ENCODE peak calls at places on chromosomes 5 and 9, in ten cellular contexts. D, K, C, U, L, F, N, X, H and Z are unnamed samples.

GRCh38 chr5:138339464-138339863 is 1.4 kb downstream of the FAM53C start:
- DNase-seq in D (no peak), K (no peak), C (no peak), U (no peak), L (no peak), F (no peak), N (no peak), X (no peak), H (no peak), Z (peak; percentile 71)

GRCh38 chr9:655875-656274 is 185.6 kb upstream of the DMRT1 start:
- DNase-seq in D (no peak), K (no peak), C (peak; percentile 87), U (no peak), L (no peak), F (no peak), N (peak; percentile 57), X (no peak), H (no peak), Z (peak; percentile 71)

GRCh38 chr5:149383399-149383798 is 4.3 kb upstream of the IL17B start:
- DNase-seq in D (no peak), K (no peak), C (peak; percentile 95), U (no peak), L (no peak), F (no peak), N (peak; percentile 89), X (no peak), H (no peak), Z (no peak)

GRCh38 chr9:5899292-5899691 is 8.6 kb downstream of the MLANA start:
- DNase-seq in D (no peak), K (no peak), C (no peak), U (no peak), L (no peak), F (no peak), N (no peak), X (no peak), H (no peak), Z (peak; percentile 45)

GRCh38 chr5:43152946-43153345 is 32.2 kb downstream of the ZNF131 start:
- DNase-seq in D (no peak), K (no peak), C (no peak), U (no peak), L (no peak), F (no peak), N (no peak), X (no peak), H (no peak), Z (no peak)

GRCh38 chr5:174612686-174613085 is 111.7 kb upstream of the MSX2 start:
- DNase-seq in D (no peak), K (no peak), C (no peak), U (no peak), L (no peak), F (no peak), N (no peak), X (no peak), H (no peak), Z (no peak)

GRCh38 chr9:127172066-127172707 is 49.8 kb upstream of the ANGPTL2 start:
- DNase-seq in D (no peak), K (no peak), C (peak; percentile 20), U (no peak), L (no peak), F (no peak), N (no peak), X (no peak), H (no peak), Z (no peak)

GRCh38 chr5:168472329-168472728 is 13.9 kb upstream of the RARS1 start:
- DNase-seq in D (no peak), K (no peak), C (no peak), U (no peak), L (no peak), F (no peak), N (no peak), X (no peak), H (no peak), Z (no peak)

GRCh38 chr9:135963338-135963737 is 2.2 kb upstream of the UBAC1 start:
- DNase-seq in D (no peak), K (no peak), C (no peak), U (no peak), L (no peak), F (no peak), N (no peak), X (no peak), H (no peak), Z (no peak)

GRCh38 chr5:168813179-168813968 is 234.2 kb upstream of the PANK3 start:
- DNase-seq in D (no peak), K (no peak), C (no peak), U (no peak), L (no peak), F (no peak), N (no peak), X (no peak), H (no peak), Z (no peak)

GRCh38 chr5:113266913-113267227 is 167.9 kb downstream of the TSSK1B start:
- DNase-seq in D (no peak), K (no peak), C (no peak), U (no peak), L (no peak), F (no peak), N (no peak), X (no peak), H (no peak), Z (no peak)

GRCh38 chr5:78624011-78624541 is 24.5 kb downstream of the LHFPL2 start:
- DNase-seq in D (no peak), K (no peak), C (no peak), U (no peak), L (no peak), F (no peak), N (no peak), X (no peak), H (no peak), Z (no peak)

GRCh38 chr5:127061956-127062355 is 11.3 kb downstream of the C5orf63 start:
- DNase-seq in D (no peak), K (no peak), C (no peak), U (no peak), L (no peak), F (no peak), N (no peak), X (no peak), H (no peak), Z (no peak)

GRCh38 chr5:100306000-100306399 is 229.2 kb upstream of the FAM174A start:
- DNase-seq in D (no peak), K (no peak), C (no peak), U (no peak), L (no peak), F (no peak), N (no peak), X (no peak), H (no peak), Z (no peak)

GRCh38 chr5:181190711-181191525 is 14.1 kb downstream of the TRIM7 start:
- DNase-seq in D (no peak), K (no peak), C (no peak), U (peak; percentile 43), L (no peak), F (no peak), N (peak; percentile 40), X (peak; percentile 27), H (peak; percentile 45), Z (peak; percentile 69)

GRCh38 chr5:80187274-80187673 is 68.6 kb downstream of the SERINC5 start:
- DNase-seq in D (no peak), K (no peak), C (no peak), U (no peak), L (no peak), F (no peak), N (no peak), X (no peak), H (no peak), Z (peak; percentile 33)

GRCh38 chr5:113084402-113085083 is 107.9 kb downstream of the DCP2 start:
- DNase-seq in D (no peak), K (no peak), C (no peak), U (no peak), L (no peak), F (no peak), N (no peak), X (no peak), H (no peak), Z (no peak)

GRCh38 chr9:116280529-116280928 is 126.9 kb downstream of the PAPPA start:
- DNase-seq in D (no peak), K (no peak), C (no peak), U (no peak), L (no peak), F (no peak), N (no peak), X (no peak), H (no peak), Z (no peak)

GRCh38 chr9:111928342-111928720 is 31.7 kb downstream of the UGCG start:
- DNase-seq in D (no peak), K (no peak), C (no peak), U (no peak), L (no peak), F (no peak), N (no peak), X (no peak), H (no peak), Z (no peak)

GRCh38 chr5:74866653-74867162 is 521 bp upstream of the FAM169A start:
- DNase-seq in D (no peak), K (no peak), C (no peak), U (peak; percentile 8), L (no peak), F (no peak), N (no peak), X (no peak), H (no peak), Z (no peak)

GRCh38 chr5:167743685-167744084 is 547.8 kb upstream of the WWC1 start:
- DNase-seq in D (no peak), K (no peak), C (no peak), U (no peak), L (no peak), F (no peak), N (no peak), X (no peak), H (no peak), Z (no peak)

GRCh38 chr9:120918931-120919638 is 7.5 kb downstream of the TRAF1 start:
- DNase-seq in D (no peak), K (no peak), C (peak; percentile 78), U (no peak), L (no peak), F (no peak), N (no peak), X (no peak), H (no peak), Z (no peak)

GRCh38 chr9:129420721-129421120 is 200.2 kb downstream of the C9orf50 start:
- DNase-seq in D (no peak), K (no peak), C (no peak), U (no peak), L (no peak), F (no peak), N (no peak), X (no peak), H (no peak), Z (no peak)